ENCODE peak calls at places on chromosomes 16 and 17, in five cellular contexts. Q is T-helper 22 cell, Z is mucosa of descending colon, S is NCI-H1694 treated with DMSO at 0.1 percent for 48 hours, L is NCI-H2081. V is an unnamed sample.

GRCh38 chr16:14309001-14309886 is 238.1 kb downstream of the MRTFB start:
- DNase-seq in Z (no peak), Q (no peak), S (no peak), L (no peak), V (no peak)

GRCh38 chr17:58969156-58969555 is 137.5 kb downstream of the TRIM37 start:
- DNase-seq in Z (no peak), Q (no peak), L (peak; percentile 85), S (no peak), V (peak; percentile 76)

GRCh38 chr17:337866-338265 is 14.7 kb downstream of the RPH3AL start:
- DNase-seq in Q (no peak), Z (peak; percentile 13), L (no peak), S (no peak), V (no peak)

GRCh38 chr17:78605429-78605828 is 28.2 kb upstream of the DNAH17 start:
- DNase-seq in Q (no peak), Z (no peak), S (no peak), L (no peak), V (no peak)

GRCh38 chr17:70327723-70328122 is 158.4 kb downstream of the KCNJ2 start:
- DNase-seq in Q (no peak), L (peak; percentile 11), Z (no peak), S (no peak), V (peak; percentile 62)

GRCh38 chr17:30450125-30451027 is 26.8 kb upstream of the GOSR1 start:
- DNase-seq in L (no peak), Q (no peak), Z (no peak), S (no peak), V (no peak)

GRCh38 chr17:40916366-40916765 is 21.1 kb downstream of the KRT23 start:
- DNase-seq in Z (no peak), S (no peak), L (no peak), Q (no peak), V (no peak)

GRCh38 chr17:75326587-75326955 is 37.3 kb upstream of the SLC25A19 start:
- DNase-seq in L (no peak), S (no peak), Q (no peak), Z (no peak), V (no peak)

GRCh38 chr17:78883090-78883532 is 19.9 kb downstream of the CEP295NL start:
- DNase-seq in L (no peak), S (no peak), Z (no peak), Q (no peak), V (no peak)

V was measured in NCI-H1092 treated with DMSO at 0.1 percent for 48 hours.